ENCODE peak calls at places on chromosomes 12 and 14, in four cellular contexts. Z, D, J and H are unnamed samples.

GRCh38 chr14:22188346-22188745 is 400.7 kb downstream of the DAD1 start:
- DNase-seq in D (no peak), J (no peak), Z (no peak), H (no peak)

GRCh38 chr14:76473381-76474263 is 97.7 kb downstream of the ESRRB start:
- DNase-seq in J (no peak), D (peak; percentile 56), Z (no peak), H (no peak)

GRCh38 chr12:45585522-45586230 is 143.8 kb upstream of the ARID2 start:
- DNase-seq in D (no peak), J (no peak), Z (no peak), H (no peak)

GRCh38 chr14:97028382-97028781 is 231.2 kb downstream of the VRK1 start:
- DNase-seq in J (no peak), D (no peak), Z (no peak), H (no peak)

GRCh38 chr14:105974902-105975301 is 448.5 kb downstream of the TMEM121 start:
- DNase-seq in D (peak; percentile 37), J (peak; percentile 48), Z (peak; percentile 72), H (no peak)

GRCh38 chr12:10716704-10717315 is 6.3 kb downstream of the YBX3 start:
- DNase-seq in Z (no peak), D (no peak), J (no peak), H (no peak)

GRCh38 chr12:104355630-104356029 is 52.1 kb downstream of the EID3 start:
- DNase-seq in D (peak; percentile 43), J (no peak), Z (no peak), H (no peak)

GRCh38 chr12:122834229-122834920 is 882 bp upstream of the HIP1R start:
- DNase-seq in Z (peak; percentile 83), D (no peak), J (no peak), H (no peak)

GRCh38 chr12:85448548-85449139 is 168.6 kb downstream of the ALX1 start:
- DNase-seq in J (no peak), Z (peak; percentile 11), D (no peak), H (no peak)

GRCh38 chr14:68820999-68821683 is 28.3 kb upstream of the ZFP36L1 start:
- DNase-seq in Z (peak; percentile 34), D (no peak), J (no peak), H (peak; percentile 83)

GRCh38 chr14:64683264-64683663 is 21.0 kb upstream of the PLEKHG3 start:
- DNase-seq in Z (no peak), J (no peak), D (no peak), H (no peak)

GRCh38 chr12:50728841-50729240 is 35.1 kb upstream of the ATF1 start:
- DNase-seq in D (no peak), J (no peak), Z (no peak), H (no peak)

GRCh38 chr14:72921396-72921795 is 4.9 kb upstream of the DCAF4 start:
- DNase-seq in Z (no peak), J (no peak), D (no peak), H (no peak)

GRCh38 chr12:111780615-111781014 is 13.9 kb downstream of the ALDH2 start:
- DNase-seq in Z (no peak), D (no peak), J (no peak), H (no peak)

GRCh38 chr14:62206456-62206855 is 444.2 kb downstream of the SNAPC1 start:
- DNase-seq in Z (no peak), D (no peak), J (no peak), H (no peak)

GRCh38 chr12:105482976-105483375 is 152.5 kb downstream of the C12orf75 start:
- DNase-seq in Z (no peak), J (no peak), D (no peak), H (no peak)

GRCh38 chr12:110093631-110094311 is 30.4 kb upstream of the IFT81 start:
- DNase-seq in J (peak; percentile 35), Z (no peak), D (no peak), H (no peak)

GRCh38 chr14:48391661-48392060 is 716.3 kb upstream of the MDGA2 start:
- DNase-seq in Z (no peak), D (no peak), J (no peak), H (no peak)

GRCh38 chr14:101057394-101057793 is 153.9 kb upstream of the RTL1 start:
- DNase-seq in J (no peak), D (no peak), Z (no peak), H (no peak)

GRCh38 chr12:116718578-116719454 is 19.1 kb downstream of the SPRING1 start:
- DNase-seq in Z (no peak), J (no peak), D (no peak), H (no peak)

GRCh38 chr14:77059276-77059934 is 30.9 kb upstream of the IRF2BPL start:
- DNase-seq in J (peak; percentile 77), D (no peak), Z (no peak), H (no peak)

GRCh38 chr12:104653730-104654328 is 197.1 kb downstream of the CHST11 start:
- DNase-seq in Z (no peak), D (peak; percentile 72), J (peak; percentile 64), H (no peak)

GRCh38 chr12:96322720-96323119 is 77.5 kb downstream of the CDK17 start:
- DNase-seq in J (no peak), Z (no peak), D (no peak), H (no peak)

GRCh38 chr14:104099096-104100041 is 13.9 kb downstream of the ASPG start:
- DNase-seq in Z (no peak), D (no peak), J (no peak), H (no peak)

GRCh38 chr14:34179723-34180122 is 228.8 kb upstream of the EGLN3 start:
- DNase-seq in Z (no peak), D (no peak), J (no peak), H (no peak)

GRCh38 chr14:51219473-51220448 is 20.3 kb upstream of the TMX1 start:
- DNase-seq in J (no peak), D (no peak), Z (no peak), H (no peak)
- TF ChIP-seq JUND in J (no peak), D (no peak), Z (no peak), H (no peak)

GRCh38 chr14:89144066-89144465 is 273.0 kb downstream of the FOXN3 start:
- DNase-seq in J (no peak), Z (no peak), D (no peak), H (no peak)
- TF ChIP-seq NRF1 in J (no peak), Z (no peak), D (no peak), H (no peak)

DNA sequence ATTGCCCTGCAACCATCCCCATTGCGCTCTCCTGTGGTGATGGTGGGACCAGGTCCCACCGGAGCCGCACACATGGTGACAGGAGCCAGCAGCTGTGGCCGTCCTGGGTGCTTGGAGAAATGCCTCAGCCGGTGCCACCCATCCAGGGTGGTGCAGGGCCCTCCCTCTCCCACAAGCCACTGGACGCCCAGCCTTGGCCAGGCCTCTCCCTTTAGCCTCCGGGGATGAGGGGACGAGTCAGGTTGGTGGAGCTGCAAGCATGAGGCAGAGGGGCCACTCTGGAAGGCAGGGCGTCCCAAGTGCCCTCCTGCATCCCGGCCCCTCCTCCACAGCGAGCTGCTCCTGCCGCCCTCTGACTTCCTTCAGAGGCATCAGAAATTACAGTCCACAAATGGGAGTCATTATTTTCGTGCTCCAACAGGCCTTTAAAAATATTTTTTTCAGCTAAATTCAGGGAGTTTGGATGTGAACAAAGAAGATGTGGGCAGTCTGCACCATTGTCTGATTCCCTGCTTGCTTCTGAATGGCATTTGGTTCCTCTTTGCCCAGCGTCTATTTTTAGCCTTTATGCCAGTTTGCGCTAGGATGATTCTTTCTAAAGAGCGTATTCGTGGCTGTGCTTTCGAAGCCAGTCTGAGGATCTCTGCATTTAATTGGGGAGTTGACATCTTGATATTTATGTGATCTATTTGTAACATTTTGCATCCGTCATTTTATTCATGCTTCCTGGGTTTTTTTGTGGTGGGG is 189.4 kb downstream of the ADGRD1 start:
- DNase-seq in J (no peak), Z (peak; percentile 66), D (no peak), H (no peak)
- TF ChIP-seq JUND in J (no peak), Z (no peak), D (no peak), H (no peak)

GRCh38 chr12:130337476-130338303 is at the start of gene PIWIL1:
- DNase-seq in J (peak; percentile 47), D (no peak), Z (peak; percentile 94), H (no peak)
- TF ChIP-seq NRF1 in J (no peak), D (no peak), Z (no peak), H (no peak)

GRCh38 chr14:80942158-80942738 is 710 bp upstream of the CEP128 start:
- DNase-seq in Z (no peak), D (no peak), J (no peak), H (no peak)

GRCh38 chr14:80946187-80946586 is 4.6 kb upstream of the CEP128 start:
- DNase-seq in D (no peak), J (no peak), Z (no peak), H (no peak)

GRCh38 chr14:80944861-80945617 is 3.5 kb upstream of the CEP128 start:
- DNase-seq in J (no peak), D (no peak), Z (no peak), H (no peak)

GRCh38 chr14:80948291-80948690 is 6.8 kb upstream of the CEP128 start:
- DNase-seq in J (no peak), Z (no peak), D (no peak), H (no peak)

DNA sequence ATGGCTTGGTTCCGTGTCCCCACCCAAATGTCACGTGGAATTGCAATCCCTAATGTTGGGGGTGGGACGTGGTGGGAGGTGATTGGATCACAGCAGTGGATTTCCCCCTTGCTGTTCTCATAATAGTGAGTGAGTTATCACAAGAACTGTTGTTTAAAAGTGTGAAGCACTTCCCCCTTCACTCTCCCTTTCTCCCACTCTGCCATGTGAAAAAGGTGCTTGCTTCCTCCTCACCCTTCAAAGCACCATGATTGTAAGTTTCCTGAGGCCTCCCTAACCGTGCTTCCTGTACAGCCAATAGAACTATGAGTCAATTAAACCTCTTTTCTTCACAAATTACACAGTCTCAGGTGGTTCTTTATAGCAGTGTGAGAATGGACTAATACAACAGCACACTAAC is 5.3 kb upstream of the CEP128 start:
- DNase-seq in Z (no peak), J (no peak), D (no peak), H (no peak)
- TF ChIP-seq JUND in Z (no peak), J (no peak), D (no peak), H (no peak)

DNA sequence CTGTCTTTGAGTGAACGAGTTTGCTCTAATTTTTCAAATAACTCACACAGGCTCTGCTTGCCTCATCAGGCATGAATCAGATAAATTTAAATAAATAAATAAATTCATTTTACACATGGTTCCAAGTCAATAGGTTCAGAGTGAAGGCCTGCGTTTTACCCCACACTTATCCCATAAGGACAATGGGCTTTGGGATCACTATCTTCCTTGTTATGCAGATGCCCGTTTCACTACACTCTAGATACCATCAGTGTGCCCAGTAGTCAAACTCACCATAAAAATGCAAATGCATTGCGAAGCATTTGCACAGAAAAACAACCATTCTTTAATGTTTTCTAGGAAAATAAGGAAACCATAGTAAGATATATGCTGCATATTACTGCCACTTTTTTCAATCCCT is 156.0 kb upstream of the CCDC196 start:
- DNase-seq in Z (no peak), D (no peak), J (no peak), H (no peak)
- TF ChIP-seq NRF1 in Z (no peak), D (no peak), J (no peak), H (no peak)

GRCh38 chr12:120234643-120235368 is 30.7 kb downstream of the PXN start:
- DNase-seq in Z (peak; percentile 67), D (no peak), J (peak; percentile 76), H (no peak)
- TF ChIP-seq JUND in Z (peak; percentile 65), D (no peak), J (peak; percentile 66), H (no peak)